ENCODE peak calls at places on chromosome 6, in four cellular contexts. U is trophoblast cell, P is H1, N is neuronal stem cell. F is an unnamed sample.

GRCh38 chr6:127464161-127464880 is 5.1 kb upstream of the KIAA0408 start:
- DNase-seq in U (no peak), P (no peak), N (no peak), F (peak)

GRCh38 chr6:30814137-30815084 is 69.9 kb upstream of the DDR1 start:
- DNase-seq in U (peak), P (no peak), N (no peak), F (peak)

GRCh38 chr6:35757461-35758123 is 18.8 kb upstream of the CLPSL2 start:
- DNase-seq in U (no peak), P (no peak), N (no peak), F (peak)

GRCh38 chr6:127641905-127642304 is 64.9 kb downstream of the C6orf58 start:
- DNase-seq in U (peak), P (peak), N (peak), F (peak)

GRCh38 chr6:44742201-44742600 is 354.7 kb downstream of the CDC5L start:
- DNase-seq in U (no peak), P (no peak), N (no peak), F (no peak)

GRCh38 chr6:124535746-124536145 is 426.5 kb upstream of the RNF217 start:
- DNase-seq in U (peak), P (no peak), N (no peak), F (no peak)

GRCh38 chr6:127022297-127022696 is 96.2 kb upstream of the RSPO3 start:
- DNase-seq in U (no peak), P (no peak), N (no peak), F (no peak)

GRCh38 chr6:98601697-98602096 is 232.7 kb upstream of the POU3F2 start:
- DNase-seq in U (no peak), P (no peak), N (peak), F (no peak)

GRCh38 chr6:169326067-169326799 is 72.6 kb upstream of the THBS2 start:
- DNase-seq in U (peak), P (peak), N (peak), F (peak)

GRCh38 chr6:29025927-29026585 is 18.9 kb downstream of the OR2W1 start:
- DNase-seq in U (no peak), P (no peak), N (no peak), F (no peak)

GRCh38 chr6:119395192-119395591 is 45.6 kb upstream of the MAN1A1 start:
- DNase-seq in U (no peak), P (no peak), N (no peak), F (no peak)

GRCh38 chr6:33758807-33759206 is 12.1 kb upstream of the IP6K3 start:
- DNase-seq in U (no peak), P (no peak), N (no peak), F (peak)

GRCh38 chr6:31738048-31738979 is 1.5 kb upstream of the MSH5 start:
- DNase-seq in U (peak), P (no peak), N (peak), F (peak)

GRCh38 chr6:82525775-82526515 is 162.3 kb downstream of the TPBG start:
- DNase-seq in U (no peak), P (no peak), N (no peak), F (no peak)

GRCh38 chr6:144305985-144306384 is 20.9 kb downstream of the UTRN start:
- DNase-seq in U (no peak), P (no peak), N (no peak), F (peak)

GRCh38 chr6:47094351-47094925 is 52.3 kb upstream of the ADGRF1 start:
- DNase-seq in U (peak), P (no peak), N (no peak), F (peak)

GRCh38 chr6:90940812-90941481 is 354.1 kb upstream of the MAP3K7 start:
- DNase-seq in U (peak), P (no peak), N (peak), F (peak)

GRCh38 chr6:38266921-38267354 is 372.8 kb downstream of the BTBD9 start:
- DNase-seq in U (no peak), P (no peak), N (no peak), F (peak)

GRCh38 chr6:73521351-73522254 is 771 bp upstream of the EEF1A1 start:
- DNase-seq in U (peak), P (peak), N (no peak), F (peak)

GRCh38 chr6:137801352-137802088 is 65.5 kb upstream of the TNFAIP3 start:
- DNase-seq in U (no peak), P (no peak), N (no peak), F (no peak)

GRCh38 chr6:106557837-106558236 is 71.5 kb downstream of the RTN4IP1 start:
- DNase-seq in U (no peak), P (no peak), N (no peak), F (no peak)

GRCh38 chr6:133396225-133396624 is 155.1 kb downstream of the EYA4 start:
- DNase-seq in U (no peak), P (no peak), N (no peak), F (no peak)

GRCh38 chr6:101393291-101394251 is at the start of gene GRIK2:
- DNase-seq in U (peak), P (peak), N (peak), F (peak)

GRCh38 chr6:142696123-142696522 is 248.9 kb downstream of the HIVEP2 start:
- DNase-seq in U (no peak), P (no peak), N (no peak), F (no peak)

GRCh38 chr6:140784573-140784972 is 1348.2 kb upstream of the GJE1 start:
- DNase-seq in U (peak), P (no peak), N (no peak), F (peak)

GRCh38 chr6:158024566-158025297 is 43.1 kb downstream of the SYNJ2 start:
- DNase-seq in U (no peak), P (no peak), N (no peak), F (peak)

GRCh38 chr6:148794797-148795196 is 48.0 kb downstream of the UST start:
- DNase-seq in U (no peak), P (no peak), N (no peak), F (no peak)

GRCh38 chr6:157120523-157121232 is 202.6 kb downstream of the TMEM242 start:
- DNase-seq in U (no peak), P (no peak), N (no peak), F (no peak)

GRCh38 chr6:2866183-2866846 is 24.7 kb upstream of the SERPINB1 start:
- DNase-seq in U (peak), P (no peak), N (no peak), F (no peak)

GRCh38 chr6:39217177-39217864 is 12.0 kb downstream of the KCNK5 start:
- DNase-seq in U (no peak), P (no peak), N (no peak), F (no peak)

GRCh38 chr6:123091091-123091895 is 95.3 kb downstream of the CLVS2 start:
- DNase-seq in U (peak), P (no peak), N (no peak), F (no peak)

GRCh38 chr6:128047989-128048388 is 147.1 kb upstream of the THEMIS start:
- DNase-seq in U (no peak), P (no peak), N (no peak), F (no peak)

GRCh38 chr6:14360565-14360964 is 243.0 kb downstream of the CD83 start:
- DNase-seq in U (no peak), P (no peak), N (no peak), F (no peak)

GRCh38 chr6:157552171-157552747 is 171.3 kb downstream of the ZDHHC14 start:
- DNase-seq in U (no peak), P (peak), N (peak), F (no peak)

GRCh38 chr6:165662041-165662491 is 975 bp downstream of the PDE10A start:
- DNase-seq in U (peak), P (no peak), N (peak), F (peak)

GRCh38 chr6:146775227-146775626 is 176.5 kb downstream of the ADGB start:
- DNase-seq in U (no peak), P (no peak), N (no peak), F (no peak)

GRCh38 chr6:13886949-13887348 is 37.8 kb upstream of the RNF182 start:
- DNase-seq in U (no peak), P (no peak), N (no peak), F (no peak)

GRCh38 chr6:39794231-39794630 is 2.1 kb downstream of the DAAM2 start:
- DNase-seq in U (no peak), P (no peak), N (no peak), F (no peak)

GRCh38 chr6:1910621-1911407 is 301.1 kb downstream of the FOXC1 start:
- DNase-seq in U (no peak), P (no peak), N (no peak), F (peak)

GRCh38 chr6:150347845-150348244 is 21.0 kb upstream of the IYD start:
- DNase-seq in U (no peak), P (no peak), N (no peak), F (no peak)

GRCh38 chr6:150354754-150355571 is 13.8 kb upstream of the IYD start:
- DNase-seq in U (no peak), P (no peak), N (no peak), F (peak)

GRCh38 chr6:150355932-150356331 is 12.9 kb upstream of the IYD start:
- DNase-seq in U (no peak), P (no peak), N (no peak), F (no peak)

GRCh38 chr6:150352321-150353296 is 16.2 kb upstream of the IYD start:
- DNase-seq in U (peak), P (no peak), N (no peak), F (peak)

DNA sequence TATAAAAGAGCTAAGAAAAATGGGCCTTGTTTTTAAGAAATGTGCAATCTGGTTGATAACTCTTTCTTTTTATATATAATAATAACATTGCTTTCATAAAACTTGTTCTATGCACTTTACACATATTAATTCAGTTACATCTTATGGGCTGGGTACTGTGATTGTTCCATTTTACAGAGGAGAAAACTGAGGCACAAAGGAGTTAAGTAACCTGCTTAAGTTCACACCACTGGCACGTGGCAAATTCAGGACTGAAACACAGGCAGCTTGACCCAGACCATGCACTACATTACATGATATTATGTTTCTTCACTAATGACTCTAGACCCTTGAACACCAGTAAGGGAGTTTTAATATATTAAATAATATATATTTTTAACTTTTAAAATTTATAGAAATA is 15.4 kb upstream of the IYD start:
- DNase-seq in U (no peak), P (no peak), N (no peak), F (no peak)
- H4K8ac ChIP-seq in U (no peak), P (no peak), N (no peak), F (no peak)

DNA sequence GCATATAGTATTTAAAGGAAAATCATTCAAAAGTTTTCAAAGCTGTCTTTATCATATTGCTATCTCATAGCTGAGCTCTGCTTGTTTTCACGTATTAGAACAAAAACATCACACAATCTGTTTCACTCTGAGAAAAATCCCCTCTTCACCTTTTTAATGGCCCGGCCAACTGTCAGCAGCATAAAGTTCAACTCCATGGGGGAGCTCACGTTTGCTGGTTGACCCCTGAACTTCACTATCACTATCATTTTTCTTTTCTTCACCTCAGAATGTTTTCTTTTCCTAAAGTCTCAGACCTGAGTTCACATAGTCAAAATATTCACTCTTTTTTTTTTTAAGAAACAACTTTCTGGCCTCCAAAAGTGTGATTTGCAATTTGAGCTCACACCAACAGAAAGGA is 374.4 kb upstream of the MARCKS start:
- DNase-seq in U (no peak), P (no peak), N (no peak), F (no peak)
- H4K8ac ChIP-seq in U (no peak), P (no peak), N (no peak), F (no peak)

DNA sequence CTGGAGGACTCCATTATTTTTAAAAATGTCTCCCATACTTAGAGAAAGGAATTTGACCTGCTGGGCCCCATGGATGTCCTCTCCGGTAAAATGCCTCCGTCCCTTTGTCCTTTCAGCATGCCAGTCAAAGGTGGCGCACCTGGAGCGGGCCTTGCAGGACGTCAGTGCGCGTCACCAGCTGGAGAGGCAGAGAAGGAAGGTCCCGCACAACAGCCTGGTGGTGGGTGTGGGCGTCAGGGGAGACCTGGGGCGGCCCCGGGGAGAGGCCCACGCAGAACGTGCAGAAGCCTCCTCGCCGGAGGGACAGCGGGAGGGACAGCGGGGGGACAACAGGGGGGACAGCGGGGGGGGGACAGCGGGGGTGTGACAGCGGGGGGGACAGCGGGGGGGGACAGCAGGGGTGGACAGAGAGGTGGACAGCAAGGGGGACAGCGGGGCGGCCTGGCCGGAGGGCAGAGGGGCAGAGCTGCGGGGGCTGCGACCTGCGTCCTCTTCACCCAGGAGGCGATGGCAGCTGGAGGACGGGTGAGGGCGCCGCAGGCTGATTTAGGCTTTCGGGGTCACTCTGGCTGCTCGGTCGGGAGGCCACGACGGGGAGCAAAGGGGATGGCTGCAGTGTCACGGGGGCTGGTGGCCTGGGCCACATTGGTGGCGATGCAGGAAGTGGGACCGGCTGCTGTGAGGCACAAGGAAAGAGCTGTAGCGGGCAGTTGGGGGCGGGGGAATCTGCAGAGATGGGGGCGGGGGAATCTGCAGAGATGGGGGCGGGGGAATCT is 859 bp upstream of the KIF25 start:
- DNase-seq in U (no peak), P (peak), N (peak), F (no peak)
- H4K8ac ChIP-seq in U (no peak), P (peak), N (no peak), F (no peak)

GRCh38 chr6:162727347-162728176 is at the start of the genes PACRG and PRKN:
- DNase-seq in U (peak), P (peak), N (peak), F (peak)
- H4K8ac ChIP-seq in U (peak), P (peak), N (peak), F (peak)